ENCODE peak calls at places on chromosomes 1 and 21, in seven cellular contexts. T is GM13977, R is IMR-90, C is astrocyte of the spinal cord, Y is nephron progenitor cell, J is Peyer's patch, O is cardiac fibroblast. L is an unnamed sample.

GRCh38 chr1:71668059-71668458 is 587.2 kb upstream of the ZRANB2 start:
- DNase-seq in T (no peak), R (peak; percentile 44), C (no peak), Y (no peak), J (no peak), O (no peak), L (no peak)

GRCh38 chr1:168531605-168532345 is 12.0 kb downstream of the XCL2 start:
- DNase-seq in T (no peak), R (no peak), C (no peak), Y (no peak), J (no peak), O (no peak), L (no peak)

GRCh38 chr1:77170687-77171086 is 48.5 kb downstream of the PIGK start:
- DNase-seq in T (no peak), R (peak; percentile 67), C (peak; percentile 70), Y (no peak), J (no peak), O (peak; percentile 77), L (peak; percentile 55)

GRCh38 chr21:32336711-32337110 is 38.1 kb downstream of the MRAP start:
- DNase-seq in T (no peak), R (peak; percentile 56), C (peak; percentile 52), Y (no peak), J (no peak), O (peak; percentile 10), L (no peak)

GRCh38 chr1:85601930-85602329 is 21.4 kb downstream of the CCN1 start:
- DNase-seq in T (no peak), R (no peak), C (no peak), Y (no peak), J (no peak), O (no peak), L (no peak)

GRCh38 chr1:193181526-193181925 is 4.9 kb downstream of the B3GALT2 start:
- DNase-seq in T (no peak), R (no peak), C (no peak), Y (no peak), J (no peak), O (no peak), L (no peak)

GRCh38 chr1:113835686-113836290 is 23.5 kb upstream of the RSBN1 start:
- DNase-seq in T (peak; percentile 36), R (peak; percentile 61), C (peak; percentile 70), Y (no peak), J (no peak), O (peak; percentile 75), L (no peak)

GRCh38 chr1:42533101-42533863 is 70.2 kb downstream of the CCDC30 start:
- DNase-seq in T (no peak), R (peak; percentile 28), C (no peak), Y (no peak), J (no peak), O (peak; percentile 2), L (no peak)

GRCh38 chr21:25350056-25350455 is 257.2 kb downstream of the MRPL39 start:
- DNase-seq in T (no peak), R (peak; percentile 60), C (peak; percentile 61), Y (peak; percentile 28), J (no peak), O (peak; percentile 49), L (no peak)

GRCh38 chr1:228108742-228109072 is 392 bp downstream of the MRPL55 start:
- DNase-seq in T (peak; percentile 16), R (no peak), C (no peak), Y (no peak), J (no peak), O (no peak), L (no peak)

GRCh38 chr1:116724765-116725375 is 29.4 kb upstream of the CD2 start:
- DNase-seq in T (peak; percentile 65), R (peak; percentile 52), C (peak; percentile 63), Y (peak; percentile 66), J (peak; percentile 89), O (peak; percentile 72), L (no peak)

GRCh38 chr21:46122241-46122671 is 24.3 kb downstream of the COL6A2 start:
- DNase-seq in T (no peak), R (peak; percentile 78), C (peak; percentile 77), Y (no peak), J (no peak), O (peak; percentile 61), L (no peak)

GRCh38 chr1:116330342-116330652 is 42.7 kb upstream of the ATP1A1 start:
- DNase-seq in T (no peak), R (no peak), C (no peak), Y (no peak), J (no peak), O (no peak), L (no peak)

GRCh38 chr1:54069792-54070548 is 16.6 kb downstream of the TCEANC2 start:
- DNase-seq in T (peak; percentile 65), R (peak; percentile 67), C (peak; percentile 69), Y (no peak), J (no peak), O (peak; percentile 70), L (no peak)

GRCh38 chr1:60596791-60597748 is 485.3 kb upstream of the NFIA start:
- DNase-seq in T (no peak), R (no peak), C (peak; percentile 54), Y (no peak), J (no peak), O (peak; percentile 36), L (no peak)

GRCh38 chr1:185598326-185598725 is 135.9 kb upstream of the HMCN1 start:
- DNase-seq in T (no peak), R (no peak), C (no peak), Y (no peak), J (no peak), O (no peak), L (no peak)

GRCh38 chr1:185594786-185595410 is 139.3 kb upstream of the HMCN1 start:
- DNase-seq in T (no peak), R (no peak), C (no peak), Y (no peak), J (no peak), O (no peak), L (no peak)

GRCh38 chr1:185593271-185593670 is 140.9 kb upstream of the HMCN1 start:
- DNase-seq in T (no peak), R (no peak), C (no peak), Y (no peak), J (no peak), O (no peak), L (no peak)

GRCh38 chr1:185601189-185601588 is 133.0 kb upstream of the HMCN1 start:
- DNase-seq in T (no peak), R (no peak), C (no peak), Y (no peak), J (no peak), O (no peak), L (no peak)

GRCh38 chr1:185595835-185596667 is 138.1 kb upstream of the HMCN1 start:
- DNase-seq in T (peak; percentile 58), R (peak; percentile 56), C (peak; percentile 47), Y (peak; percentile 56), J (peak; percentile 84), O (peak; percentile 50), L (no peak)
- TF ChIP-seq CTCF in T (peak; percentile 82), R (peak; percentile 65), C (peak; percentile 87), Y (peak; percentile 81), J (peak; percentile 67), O (peak; percentile 79), L (peak; percentile 80)

GRCh38 chr21:42731264-42732032 is 78.0 kb downstream of the PDE9A start:
- DNase-seq in T (no peak), R (no peak), C (no peak), Y (no peak), J (peak; percentile 91), O (no peak), L (no peak)
- TF ChIP-seq CTCF in T (no peak), R (no peak), C (no peak), Y (no peak), J (peak; percentile 15), O (no peak), L (no peak)

GRCh38 chr1:59074574-59074973 is 222.3 kb upstream of the FGGY start:
- DNase-seq in T (no peak), R (no peak), C (no peak), Y (no peak), J (no peak), O (no peak), L (no peak)

GRCh38 chr1:59078866-59079265 is 218.0 kb upstream of the FGGY start:
- DNase-seq in T (no peak), R (no peak), C (no peak), Y (no peak), J (no peak), O (no peak), L (no peak)

GRCh38 chr1:59077739-59078503 is 219.0 kb upstream of the FGGY start:
- DNase-seq in T (no peak), R (no peak), C (no peak), Y (no peak), J (no peak), O (no peak), L (no peak)

GRCh38 chr1:59075021-59075420 is 221.9 kb upstream of the FGGY start:
- DNase-seq in T (no peak), R (no peak), C (no peak), Y (no peak), J (no peak), O (no peak), L (no peak)

DNA sequence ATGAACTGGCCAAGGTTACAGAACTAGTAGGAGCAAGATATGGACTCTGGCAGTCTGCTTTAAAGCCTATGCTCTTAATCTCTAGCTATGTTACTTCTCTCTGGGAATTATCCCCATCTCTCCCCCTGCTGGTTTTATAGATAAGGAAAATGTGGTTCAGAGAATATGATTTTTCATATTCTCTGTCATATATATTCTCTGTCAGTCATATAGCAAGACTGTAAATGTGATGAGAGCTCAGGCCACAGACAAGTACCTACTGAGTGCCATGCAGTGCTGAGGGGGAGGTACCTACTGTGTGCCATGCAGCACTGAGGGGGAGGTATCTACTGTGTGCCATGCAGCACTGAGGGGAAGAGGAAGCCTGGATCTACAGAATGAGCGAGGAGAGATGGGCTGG is 220.3 kb upstream of the FGGY start:
- DNase-seq in T (no peak), R (peak; percentile 34), C (peak; percentile 15), Y (no peak), J (no peak), O (peak; percentile 44), L (no peak)
- TF ChIP-seq CTCF in T (no peak), R (peak; percentile 41), C (peak; percentile 23), Y (no peak), J (peak; percentile 44), O (peak; percentile 18), L (peak; percentile 44)

GRCh38 chr1:39088658-39089057 is 62.5 kb downstream of the NDUFS5 start:
- DNase-seq in T (no peak), R (no peak), C (no peak), Y (no peak), J (no peak), O (no peak), L (no peak)
- TF ChIP-seq CTCF in T (no peak), R (no peak), C (no peak), Y (no peak), J (no peak), O (no peak), L (no peak)

GRCh38 chr1:202007279-202007678 is 3.1 kb upstream of the ELF3 start:
- DNase-seq in T (no peak), R (no peak), C (no peak), Y (no peak), J (peak; percentile 57), O (no peak), L (no peak)

GRCh38 chr1:202002447-202002846 is 7.9 kb upstream of the ELF3 start:
- DNase-seq in T (no peak), R (no peak), C (no peak), Y (no peak), J (no peak), O (no peak), L (no peak)

GRCh38 chr1:202007703-202008489 is 2.5 kb upstream of the ELF3 start:
- DNase-seq in T (no peak), R (no peak), C (no peak), Y (no peak), J (peak; percentile 84), O (peak; percentile 55), L (no peak)

GRCh38 chr1:202004711-202005110 is 5.7 kb upstream of the ELF3 start:
- DNase-seq in T (no peak), R (no peak), C (no peak), Y (no peak), J (no peak), O (no peak), L (no peak)

GRCh38 chr1:202005958-202006357 is 4.4 kb upstream of the ELF3 start:
- DNase-seq in T (no peak), R (no peak), C (peak; percentile 12), Y (no peak), J (no peak), O (peak; percentile 35), L (no peak)
- TF ChIP-seq CTCF in T (peak; percentile 7), R (peak; percentile 52), C (peak; percentile 43), Y (peak; percentile 33), J (peak; percentile 62), O (peak; percentile 36), L (peak; percentile 47)